ENCODE peak calls at places on chromosomes 16 and 17, in nine cellular contexts. One of them, this sample, is unnamed.

GRCh38 chr16:52488837-52489289 is 58.1 kb downstream of the TOX3 start:
- DNase-seq in progenitor cell of endocrine pancreas: no peak
- DNase-seq in fibroblast of lung: no peak
- DNase-seq in CD4-positive, alpha-beta T cell: no peak
- DNase-seq in fibroblast of villous mesenchyme: no peak
- DNase-seq in GM12878: no peak
- DNase-seq in dorsolateral prefrontal cortex: no peak
- DNase-seq in Panc1: no peak
- DNase-seq in heart right ventricle: no peak
- DNase-seq in this sample: no peak

GRCh38 chr17:58665946-58666857 is 25.6 kb downstream of the TEX14 start:
- DNase-seq in progenitor cell of endocrine pancreas: no peak
- DNase-seq in fibroblast of lung: no peak
- DNase-seq in CD4-positive, alpha-beta T cell: no peak
- DNase-seq in fibroblast of villous mesenchyme: no peak
- DNase-seq in GM12878: no peak
- DNase-seq in dorsolateral prefrontal cortex: no peak
- DNase-seq in Panc1: no peak
- DNase-seq in heart right ventricle: no peak
- DNase-seq in this sample: peak

GRCh38 chr17:71085238-71086033 is 916.1 kb downstream of the KCNJ2 start:
- DNase-seq in progenitor cell of endocrine pancreas: peak
- DNase-seq in fibroblast of lung: no peak
- DNase-seq in CD4-positive, alpha-beta T cell: no peak
- DNase-seq in fibroblast of villous mesenchyme: peak
- DNase-seq in GM12878: no peak
- DNase-seq in dorsolateral prefrontal cortex: no peak
- DNase-seq in Panc1: no peak
- DNase-seq in heart right ventricle: no peak
- DNase-seq in this sample: peak

GRCh38 chr16:85028638-85029412 is 1.2 kb downstream of the KIAA0513 start:
- DNase-seq in progenitor cell of endocrine pancreas: no peak
- DNase-seq in fibroblast of lung: peak
- DNase-seq in CD4-positive, alpha-beta T cell: peak
- DNase-seq in fibroblast of villous mesenchyme: peak
- DNase-seq in GM12878: no peak
- DNase-seq in dorsolateral prefrontal cortex: no peak
- DNase-seq in Panc1: no peak
- DNase-seq in heart right ventricle: no peak
- DNase-seq in this sample: peak

GRCh38 chr16:30774367-30775130 is 12.4 kb downstream of the RNF40 start:
- DNase-seq in progenitor cell of endocrine pancreas: no peak
- DNase-seq in fibroblast of lung: no peak
- DNase-seq in CD4-positive, alpha-beta T cell: no peak
- DNase-seq in fibroblast of villous mesenchyme: no peak
- DNase-seq in GM12878: no peak
- DNase-seq in dorsolateral prefrontal cortex: no peak
- DNase-seq in Panc1: no peak
- DNase-seq in heart right ventricle: no peak
- DNase-seq in this sample: no peak

GRCh38 chr16:48444574-48444973 is 59.4 kb upstream of the SIAH1 start:
- DNase-seq in progenitor cell of endocrine pancreas: no peak
- DNase-seq in fibroblast of lung: peak
- DNase-seq in CD4-positive, alpha-beta T cell: no peak
- DNase-seq in fibroblast of villous mesenchyme: peak
- DNase-seq in GM12878: no peak
- DNase-seq in dorsolateral prefrontal cortex: no peak
- DNase-seq in Panc1: peak
- DNase-seq in heart right ventricle: no peak
- DNase-seq in this sample: peak

GRCh38 chr16:28093383-28093725 is 29.8 kb upstream of the GSG1L start:
- DNase-seq in progenitor cell of endocrine pancreas: no peak
- DNase-seq in fibroblast of lung: no peak
- DNase-seq in CD4-positive, alpha-beta T cell: no peak
- DNase-seq in fibroblast of villous mesenchyme: no peak
- DNase-seq in GM12878: no peak
- DNase-seq in dorsolateral prefrontal cortex: no peak
- DNase-seq in Panc1: no peak
- DNase-seq in heart right ventricle: no peak
- DNase-seq in this sample: no peak

GRCh38 chr17:19935169-19935568 is 42.5 kb downstream of the AKAP10 start:
- DNase-seq in progenitor cell of endocrine pancreas: no peak
- DNase-seq in fibroblast of lung: peak
- DNase-seq in CD4-positive, alpha-beta T cell: no peak
- DNase-seq in fibroblast of villous mesenchyme: no peak
- DNase-seq in GM12878: no peak
- DNase-seq in dorsolateral prefrontal cortex: no peak
- DNase-seq in Panc1: no peak
- DNase-seq in heart right ventricle: no peak
- DNase-seq in this sample: peak

GRCh38 chr16:85234310-85235235 is 122.3 kb upstream of the CIBAR2 start:
- DNase-seq in progenitor cell of endocrine pancreas: peak
- DNase-seq in fibroblast of lung: peak
- DNase-seq in CD4-positive, alpha-beta T cell: no peak
- DNase-seq in fibroblast of villous mesenchyme: peak
- DNase-seq in GM12878: no peak
- DNase-seq in dorsolateral prefrontal cortex: no peak
- DNase-seq in Panc1: no peak
- DNase-seq in heart right ventricle: peak
- DNase-seq in this sample: no peak

GRCh38 chr16:75351183-75351582 is 82.1 kb downstream of the CFDP1 start:
- DNase-seq in progenitor cell of endocrine pancreas: no peak
- DNase-seq in fibroblast of lung: peak
- DNase-seq in CD4-positive, alpha-beta T cell: no peak
- DNase-seq in fibroblast of villous mesenchyme: peak
- DNase-seq in GM12878: no peak
- DNase-seq in dorsolateral prefrontal cortex: no peak
- DNase-seq in Panc1: peak
- DNase-seq in heart right ventricle: no peak
- DNase-seq in this sample: peak

GRCh38 chr16:88595921-88596320 is 25.7 kb downstream of the ZC3H18 start:
- DNase-seq in progenitor cell of endocrine pancreas: no peak
- DNase-seq in fibroblast of lung: no peak
- DNase-seq in CD4-positive, alpha-beta T cell: no peak
- DNase-seq in fibroblast of villous mesenchyme: no peak
- DNase-seq in GM12878: no peak
- DNase-seq in dorsolateral prefrontal cortex: no peak
- DNase-seq in Panc1: no peak
- DNase-seq in heart right ventricle: no peak
- DNase-seq in this sample: no peak

GRCh38 chr16:88593489-88593888 is 23.3 kb downstream of the ZC3H18 start:
- DNase-seq in progenitor cell of endocrine pancreas: no peak
- DNase-seq in fibroblast of lung: no peak
- DNase-seq in CD4-positive, alpha-beta T cell: no peak
- DNase-seq in fibroblast of villous mesenchyme: no peak
- DNase-seq in GM12878: no peak
- DNase-seq in dorsolateral prefrontal cortex: peak
- DNase-seq in Panc1: no peak
- DNase-seq in heart right ventricle: peak
- DNase-seq in this sample: no peak

GRCh38 chr16:88596477-88596876 is 26.3 kb downstream of the ZC3H18 start:
- DNase-seq in progenitor cell of endocrine pancreas: no peak
- DNase-seq in fibroblast of lung: peak
- DNase-seq in CD4-positive, alpha-beta T cell: no peak
- DNase-seq in fibroblast of villous mesenchyme: no peak
- DNase-seq in GM12878: no peak
- DNase-seq in dorsolateral prefrontal cortex: no peak
- DNase-seq in Panc1: no peak
- DNase-seq in heart right ventricle: no peak
- DNase-seq in this sample: no peak

GRCh38 chr16:88593910-88594309 is 23.7 kb downstream of the ZC3H18 start:
- DNase-seq in progenitor cell of endocrine pancreas: no peak
- DNase-seq in fibroblast of lung: no peak
- DNase-seq in CD4-positive, alpha-beta T cell: no peak
- DNase-seq in fibroblast of villous mesenchyme: no peak
- DNase-seq in GM12878: no peak
- DNase-seq in dorsolateral prefrontal cortex: no peak
- DNase-seq in Panc1: no peak
- DNase-seq in heart right ventricle: no peak
- DNase-seq in this sample: no peak

DNA sequence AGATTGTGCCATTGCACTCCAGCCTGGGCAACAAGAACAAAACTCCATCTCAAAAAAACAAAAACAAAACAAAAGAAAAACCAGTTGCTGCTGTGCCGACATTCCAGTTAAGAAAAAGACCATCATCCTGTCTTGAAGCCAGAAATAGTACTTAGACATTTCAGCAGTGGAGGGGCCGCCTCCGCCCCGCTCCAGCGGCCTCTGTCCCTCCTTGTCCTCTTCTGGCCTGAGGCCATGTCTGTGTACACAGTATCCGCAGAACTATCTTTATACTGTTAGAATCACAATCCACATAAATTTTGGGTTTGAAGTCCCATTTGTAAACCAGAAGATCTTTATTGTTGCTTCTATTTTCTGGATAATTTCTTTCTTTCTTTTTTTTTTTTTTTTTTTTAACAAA is 24.9 kb downstream of the ZC3H18 start:
- DNase-seq in progenitor cell of endocrine pancreas: no peak
- DNase-seq in fibroblast of lung: no peak
- DNase-seq in CD4-positive, alpha-beta T cell: no peak
- DNase-seq in fibroblast of villous mesenchyme: no peak
- DNase-seq in GM12878: no peak
- DNase-seq in dorsolateral prefrontal cortex: no peak
- DNase-seq in Panc1: no peak
- DNase-seq in heart right ventricle: no peak
- DNase-seq in this sample: no peak
- TF ChIP-seq CTCF in progenitor cell of endocrine pancreas: no peak
- TF ChIP-seq CTCF in fibroblast of lung: no peak
- TF ChIP-seq CTCF in CD4-positive, alpha-beta T cell: no peak
- TF ChIP-seq CTCF in fibroblast of villous mesenchyme: no peak
- TF ChIP-seq CTCF in GM12878: no peak
- TF ChIP-seq CTCF in dorsolateral prefrontal cortex: no peak
- TF ChIP-seq CTCF in Panc1: no peak
- TF ChIP-seq CTCF in heart right ventricle: no peak
- TF ChIP-seq CTCF in this sample: no peak

GRCh38 chr17:1384881-1385280 is 15.1 kb downstream of the YWHAE start:
- DNase-seq in progenitor cell of endocrine pancreas: no peak
- DNase-seq in fibroblast of lung: no peak
- DNase-seq in CD4-positive, alpha-beta T cell: no peak
- DNase-seq in fibroblast of villous mesenchyme: no peak
- DNase-seq in GM12878: no peak
- DNase-seq in dorsolateral prefrontal cortex: no peak
- DNase-seq in Panc1: no peak
- DNase-seq in heart right ventricle: no peak
- DNase-seq in this sample: no peak
- TF ChIP-seq CTCF in progenitor cell of endocrine pancreas: no peak
- TF ChIP-seq CTCF in fibroblast of lung: no peak
- TF ChIP-seq CTCF in CD4-positive, alpha-beta T cell: no peak
- TF ChIP-seq CTCF in fibroblast of villous mesenchyme: no peak
- TF ChIP-seq CTCF in GM12878: no peak
- TF ChIP-seq CTCF in dorsolateral prefrontal cortex: no peak
- TF ChIP-seq CTCF in Panc1: no peak
- TF ChIP-seq CTCF in heart right ventricle: no peak
- TF ChIP-seq CTCF in this sample: no peak

DNA sequence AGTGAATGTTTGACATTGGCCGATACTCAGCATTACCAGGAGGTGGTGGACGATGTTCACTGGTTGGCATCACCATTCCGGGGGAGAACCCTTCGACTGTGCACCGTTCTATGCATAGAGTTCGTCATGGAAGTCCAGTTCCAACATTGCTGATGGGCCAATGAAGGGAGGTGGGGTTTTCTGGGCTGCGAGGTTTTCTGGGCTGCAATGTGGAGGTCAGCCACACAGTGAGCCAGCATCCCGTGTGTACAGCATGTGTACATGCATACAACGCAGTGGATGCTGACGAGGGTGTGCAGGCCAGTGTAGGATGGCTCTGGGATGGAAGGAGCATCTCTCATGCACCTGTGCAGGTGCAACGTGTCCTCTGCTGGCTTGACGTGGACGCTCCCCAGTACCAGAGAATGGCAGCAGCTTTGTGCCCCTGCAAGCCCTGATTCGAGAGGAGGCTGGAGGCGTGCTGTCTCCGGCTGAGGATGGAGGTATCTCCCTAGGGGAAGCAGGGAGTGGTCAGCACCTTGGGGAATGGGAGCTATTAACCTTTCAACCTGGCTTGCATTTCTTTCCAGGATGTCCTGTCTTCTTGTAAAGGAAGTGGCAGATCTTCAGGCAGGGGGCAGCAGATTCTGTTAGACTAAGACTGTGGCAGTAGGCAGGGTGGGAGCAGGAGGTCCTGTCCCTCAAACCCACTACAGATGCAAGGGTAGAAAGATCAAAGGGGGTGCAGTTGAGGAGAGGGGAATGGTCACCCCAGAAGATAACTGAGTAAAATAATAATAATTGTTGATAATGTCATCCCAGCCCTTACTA is 98.2 kb downstream of the CYLD start:
- DNase-seq in progenitor cell of endocrine pancreas: no peak
- DNase-seq in fibroblast of lung: no peak
- DNase-seq in CD4-positive, alpha-beta T cell: no peak
- DNase-seq in fibroblast of villous mesenchyme: no peak
- DNase-seq in GM12878: no peak
- DNase-seq in dorsolateral prefrontal cortex: no peak
- DNase-seq in Panc1: no peak
- DNase-seq in heart right ventricle: no peak
- DNase-seq in this sample: no peak
- TF ChIP-seq CTCF in progenitor cell of endocrine pancreas: no peak
- TF ChIP-seq CTCF in fibroblast of lung: no peak
- TF ChIP-seq CTCF in CD4-positive, alpha-beta T cell: no peak
- TF ChIP-seq CTCF in fibroblast of villous mesenchyme: no peak
- TF ChIP-seq CTCF in GM12878: no peak
- TF ChIP-seq CTCF in dorsolateral prefrontal cortex: no peak
- TF ChIP-seq CTCF in Panc1: no peak
- TF ChIP-seq CTCF in heart right ventricle: no peak
- TF ChIP-seq CTCF in this sample: no peak

GRCh38 chr17:39230361-39230760 is 4.6 kb upstream of the STAC2 start:
- DNase-seq in progenitor cell of endocrine pancreas: no peak
- DNase-seq in fibroblast of lung: no peak
- DNase-seq in CD4-positive, alpha-beta T cell: no peak
- DNase-seq in fibroblast of villous mesenchyme: no peak
- DNase-seq in GM12878: no peak
- DNase-seq in dorsolateral prefrontal cortex: no peak
- DNase-seq in Panc1: no peak
- DNase-seq in heart right ventricle: no peak
- DNase-seq in this sample: no peak
- TF ChIP-seq CTCF in progenitor cell of endocrine pancreas: no peak
- TF ChIP-seq CTCF in fibroblast of lung: no peak
- TF ChIP-seq CTCF in CD4-positive, alpha-beta T cell: no peak
- TF ChIP-seq CTCF in fibroblast of villous mesenchyme: no peak
- TF ChIP-seq CTCF in GM12878: no peak
- TF ChIP-seq CTCF in dorsolateral prefrontal cortex: no peak
- TF ChIP-seq CTCF in Panc1: no peak
- TF ChIP-seq CTCF in heart right ventricle: no peak
- TF ChIP-seq CTCF in this sample: no peak

GRCh38 chr17:64017381-64017980 is 3.0 kb downstream of the ICAM2 start:
- DNase-seq in progenitor cell of endocrine pancreas: no peak
- DNase-seq in fibroblast of lung: no peak
- DNase-seq in CD4-positive, alpha-beta T cell: no peak
- DNase-seq in fibroblast of villous mesenchyme: no peak
- DNase-seq in GM12878: no peak
- DNase-seq in dorsolateral prefrontal cortex: no peak
- DNase-seq in Panc1: no peak
- DNase-seq in heart right ventricle: no peak
- DNase-seq in this sample: no peak
- TF ChIP-seq CTCF in progenitor cell of endocrine pancreas: peak
- TF ChIP-seq CTCF in fibroblast of lung: no peak
- TF ChIP-seq CTCF in CD4-positive, alpha-beta T cell: peak
- TF ChIP-seq CTCF in fibroblast of villous mesenchyme: peak
- TF ChIP-seq CTCF in GM12878: peak
- TF ChIP-seq CTCF in dorsolateral prefrontal cortex: no peak
- TF ChIP-seq CTCF in Panc1: peak
- TF ChIP-seq CTCF in heart right ventricle: no peak
- TF ChIP-seq CTCF in this sample: no peak

This sample was measured in bronchial epithelial cell.